ENCODE peak calls at places on chromosomes 4 and X, in seven cellular contexts. S is hippocampal formation, J is AG20443, W is GM12865, P is iris pigment epithelial cell, L is ELR, X is smooth muscle cell of the brain vasculature. D is an unnamed sample.

GRCh38 chr4:2258091-2259035 is 3.5 kb downstream of the MXD4 start:
- DNase-seq in S (no peak), J (no peak), W (no peak), P (no peak), L (no peak), X (no peak), D (no peak)

GRCh38 chr4:100977746-100978397 is 369.5 kb downstream of the PPP3CA start:
- DNase-seq in S (no peak), J (peak; percentile 16), W (no peak), P (no peak), L (no peak), X (no peak), D (no peak)

GRCh38 chrX:40176256-40176978 is 78.7 kb upstream of the BCOR start:
- DNase-seq in S (no peak), J (peak; percentile 71), W (peak; percentile 88), P (peak; percentile 50), L (peak; percentile 60), X (no peak), D (peak; percentile 39)

GRCh38 chr4:8919651-8920288 is 48.1 kb upstream of the HMX1 start:
- DNase-seq in S (no peak), J (peak; percentile 3), W (no peak), P (no peak), L (no peak), X (no peak), D (no peak)

GRCh38 chr4:34619531-34620109 is 1624.7 kb downstream of the ARAP2 start:
- DNase-seq in S (no peak), J (no peak), W (no peak), P (peak; percentile 10), L (peak; percentile 46), X (no peak), D (no peak)

GRCh38 chr4:22848332-22848731 is 155.6 kb downstream of the GBA3 start:
- DNase-seq in S (no peak), J (no peak), W (no peak), P (no peak), L (no peak), X (no peak), D (no peak)

GRCh38 chr4:54233128-54233696 is 4.1 kb downstream of the PDGFRA start:
- DNase-seq in S (peak; percentile 59), J (peak; percentile 88), W (peak; percentile 86), P (peak; percentile 91), L (peak; percentile 90), X (peak; percentile 67), D (peak; percentile 81)

GRCh38 chr4:25792200-25792791 is 70.5 kb downstream of the SEL1L3 start:
- DNase-seq in S (no peak), J (no peak), W (peak; percentile 34), P (no peak), L (peak; percentile 54), X (no peak), D (peak; percentile 13)

GRCh38 chr4:165288639-165289428 is 38.6 kb upstream of the MSMO1 start:
- DNase-seq in S (no peak), J (peak; percentile 32), W (no peak), P (peak; percentile 89), L (peak; percentile 57), X (no peak), D (peak; percentile 60)

GRCh38 chr4:136314686-136315085 is 1217.6 kb downstream of the PCDH18 start:
- DNase-seq in S (no peak), J (no peak), W (no peak), P (no peak), L (no peak), X (no peak), D (no peak)

GRCh38 chrX:19774905-19775304 is 112.5 kb downstream of the SH3KBP1 start:
- DNase-seq in S (no peak), J (no peak), W (peak; percentile 53), P (no peak), L (no peak), X (no peak), D (no peak)

GRCh38 chr4:185542626-185543336 is 7.5 kb upstream of the PDLIM3 start:
- DNase-seq in S (no peak), J (no peak), W (no peak), P (peak; percentile 28), L (no peak), X (no peak), D (peak; percentile 73)

GRCh38 chr4:54185380-54185779 is 43.7 kb upstream of the PDGFRA start:
- DNase-seq in S (no peak), J (no peak), W (no peak), P (no peak), L (no peak), X (no peak), D (no peak)

GRCh38 chrX:154140742-154141141 is 3.3 kb upstream of the OPN1LW start:
- DNase-seq in S (no peak), J (no peak), W (no peak), P (no peak), L (no peak), X (no peak), D (no peak)

GRCh38 chr4:18106620-18107019 is 85.1 kb upstream of the LCORL start:
- DNase-seq in S (no peak), J (no peak), W (no peak), P (no peak), L (no peak), X (no peak), D (no peak)

GRCh38 chr4:49036528-49036927 is 50.5 kb downstream of the CWH43 start:
- DNase-seq in S (no peak), J (no peak), W (no peak), P (no peak), L (no peak), X (no peak), D (no peak)

GRCh38 chr4:43148481-43148880 is 256.0 kb downstream of the GRXCR1 start:
- DNase-seq in S (no peak), J (no peak), W (no peak), P (no peak), L (no peak), X (no peak), D (no peak)

GRCh38 chr4:188372051-188372450 is 232.8 kb downstream of the TRIML1 start:
- DNase-seq in S (no peak), J (no peak), W (no peak), P (peak; percentile 58), L (peak; percentile 66), X (no peak), D (peak; percentile 46)

GRCh38 chr4:1057403-1057745 is 45.9 kb downstream of the FGFRL1 start:
- DNase-seq in S (no peak), J (no peak), W (no peak), P (no peak), L (no peak), X (no peak), D (no peak)

GRCh38 chrX:36214924-36215323 is 295.4 kb downstream of the CFAP47 start:
- DNase-seq in S (no peak), J (no peak), W (no peak), P (no peak), L (no peak), X (no peak), D (no peak)

GRCh38 chr4:148955926-148956325 is 513.7 kb upstream of the NR3C2 start:
- DNase-seq in S (no peak), J (no peak), W (no peak), P (no peak), L (peak; percentile 32), X (no peak), D (no peak)

GRCh38 chrX:65726708-65727107 is 59.3 kb downstream of the MSN start:
- DNase-seq in S (no peak), J (no peak), W (no peak), P (no peak), L (no peak), X (no peak), D (no peak)

GRCh38 chr4:91502365-91502764 is 801.4 kb upstream of the GRID2 start:
- DNase-seq in S (no peak), J (no peak), W (peak; percentile 30), P (no peak), L (no peak), X (no peak), D (no peak)

GRCh38 chr4:40152642-40153041 is 44.2 kb upstream of the RHOH start:
- DNase-seq in S (no peak), J (no peak), W (peak; percentile 19), P (no peak), L (no peak), X (no peak), D (no peak)